ENCODE peak calls at places on chromosome 6, in ten cellular contexts. One of them, this sample, is unnamed.

GRCh38 chr6:122180132-122180531 is 219.3 kb upstream of the HSF2 start:
- DNase-seq in GM04503: no peak
- DNase-seq in neural crest cell: no peak
- DNase-seq in NCI-H748 treated with DMSO at 0.1 percent for 48 hours: no peak
- DNase-seq in A172: no peak
- DNase-seq in progenitor cell of endocrine pancreas: no peak
- DNase-seq in GM23338: no peak
- DNase-seq in right lobe of liver: no peak
- DNase-seq in type B pancreatic cell: no peak
- DNase-seq in nucleus accumbens: no peak
- DNase-seq in this sample: no peak

GRCh38 chr6:135887069-135887468 is 35.6 kb downstream of the PDE7B start:
- DNase-seq in GM04503: no peak
- DNase-seq in neural crest cell: no peak
- DNase-seq in NCI-H748 treated with DMSO at 0.1 percent for 48 hours: peak
- DNase-seq in A172: no peak
- DNase-seq in progenitor cell of endocrine pancreas: no peak
- DNase-seq in GM23338: no peak
- DNase-seq in right lobe of liver: no peak
- DNase-seq in type B pancreatic cell: no peak
- DNase-seq in nucleus accumbens: no peak
- DNase-seq in this sample: no peak

GRCh38 chr6:75282706-75283105 is 1.9 kb downstream of the TMEM30A start:
- DNase-seq in GM04503: no peak
- DNase-seq in neural crest cell: no peak
- DNase-seq in NCI-H748 treated with DMSO at 0.1 percent for 48 hours: no peak
- DNase-seq in A172: no peak
- DNase-seq in progenitor cell of endocrine pancreas: no peak
- DNase-seq in GM23338: no peak
- DNase-seq in right lobe of liver: no peak
- DNase-seq in type B pancreatic cell: no peak
- DNase-seq in nucleus accumbens: no peak
- DNase-seq in this sample: no peak

GRCh38 chr6:53744321-53744720 is 50.5 kb upstream of the LRRC1 start:
- DNase-seq in GM04503: no peak
- DNase-seq in neural crest cell: no peak
- DNase-seq in NCI-H748 treated with DMSO at 0.1 percent for 48 hours: peak
- DNase-seq in A172: no peak
- DNase-seq in progenitor cell of endocrine pancreas: no peak
- DNase-seq in GM23338: no peak
- DNase-seq in right lobe of liver: no peak
- DNase-seq in type B pancreatic cell: no peak
- DNase-seq in nucleus accumbens: no peak
- DNase-seq in this sample: no peak

GRCh38 chr6:16712250-16712930 is 48.9 kb downstream of the ATXN1 start:
- DNase-seq in GM04503: no peak
- DNase-seq in neural crest cell: no peak
- DNase-seq in NCI-H748 treated with DMSO at 0.1 percent for 48 hours: no peak
- DNase-seq in A172: peak
- DNase-seq in progenitor cell of endocrine pancreas: no peak
- DNase-seq in GM23338: no peak
- DNase-seq in right lobe of liver: no peak
- DNase-seq in type B pancreatic cell: no peak
- DNase-seq in nucleus accumbens: no peak
- DNase-seq in this sample: peak

GRCh38 chr6:157944983-157945931 is 36.4 kb upstream of the SYNJ2 start:
- DNase-seq in GM04503: no peak
- DNase-seq in neural crest cell: no peak
- DNase-seq in NCI-H748 treated with DMSO at 0.1 percent for 48 hours: no peak
- DNase-seq in A172: no peak
- DNase-seq in progenitor cell of endocrine pancreas: no peak
- DNase-seq in GM23338: no peak
- DNase-seq in right lobe of liver: no peak
- DNase-seq in type B pancreatic cell: no peak
- DNase-seq in nucleus accumbens: no peak
- DNase-seq in this sample: no peak

GRCh38 chr6:25154034-25154596 is 125.1 kb upstream of the CARMIL1 start:
- DNase-seq in GM04503: no peak
- DNase-seq in neural crest cell: no peak
- DNase-seq in NCI-H748 treated with DMSO at 0.1 percent for 48 hours: no peak
- DNase-seq in A172: no peak
- DNase-seq in progenitor cell of endocrine pancreas: no peak
- DNase-seq in GM23338: no peak
- DNase-seq in right lobe of liver: no peak
- DNase-seq in type B pancreatic cell: no peak
- DNase-seq in nucleus accumbens: no peak
- DNase-seq in this sample: no peak

GRCh38 chr6:151068761-151069312 is 170.9 kb upstream of the AKAP12 start:
- DNase-seq in GM04503: peak
- DNase-seq in neural crest cell: no peak
- DNase-seq in NCI-H748 treated with DMSO at 0.1 percent for 48 hours: no peak
- DNase-seq in A172: peak
- DNase-seq in progenitor cell of endocrine pancreas: no peak
- DNase-seq in GM23338: no peak
- DNase-seq in right lobe of liver: no peak
- DNase-seq in type B pancreatic cell: no peak
- DNase-seq in nucleus accumbens: no peak
- DNase-seq in this sample: no peak

GRCh38 chr6:36851149-36851614 is 11.9 kb upstream of the CPNE5 start:
- DNase-seq in GM04503: peak
- DNase-seq in neural crest cell: peak
- DNase-seq in NCI-H748 treated with DMSO at 0.1 percent for 48 hours: peak
- DNase-seq in A172: peak
- DNase-seq in progenitor cell of endocrine pancreas: peak
- DNase-seq in GM23338: peak
- DNase-seq in right lobe of liver: no peak
- DNase-seq in type B pancreatic cell: no peak
- DNase-seq in nucleus accumbens: peak
- DNase-seq in this sample: peak

GRCh38 chr6:141486942-141487341 is 645.8 kb upstream of the GJE1 start:
- DNase-seq in GM04503: no peak
- DNase-seq in neural crest cell: no peak
- DNase-seq in NCI-H748 treated with DMSO at 0.1 percent for 48 hours: peak
- DNase-seq in A172: no peak
- DNase-seq in progenitor cell of endocrine pancreas: no peak
- DNase-seq in GM23338: no peak
- DNase-seq in right lobe of liver: no peak
- DNase-seq in type B pancreatic cell: no peak
- DNase-seq in nucleus accumbens: no peak
- DNase-seq in this sample: no peak

GRCh38 chr6:145738265-145738664 is 2.9 kb upstream of the EPM2A start:
- DNase-seq in GM04503: no peak
- DNase-seq in neural crest cell: no peak
- DNase-seq in NCI-H748 treated with DMSO at 0.1 percent for 48 hours: no peak
- DNase-seq in A172: no peak
- DNase-seq in progenitor cell of endocrine pancreas: no peak
- DNase-seq in GM23338: no peak
- DNase-seq in right lobe of liver: no peak
- DNase-seq in type B pancreatic cell: no peak
- DNase-seq in nucleus accumbens: no peak
- DNase-seq in this sample: no peak

GRCh38 chr6:20846602-20847028 is 312.4 kb downstream of the CDKAL1 start:
- DNase-seq in GM04503: no peak
- DNase-seq in neural crest cell: no peak
- DNase-seq in NCI-H748 treated with DMSO at 0.1 percent for 48 hours: no peak
- DNase-seq in A172: peak
- DNase-seq in progenitor cell of endocrine pancreas: no peak
- DNase-seq in GM23338: no peak
- DNase-seq in right lobe of liver: no peak
- DNase-seq in type B pancreatic cell: no peak
- DNase-seq in nucleus accumbens: no peak
- DNase-seq in this sample: no peak

GRCh38 chr6:42140051-42140450 is 2.4 kb downstream of the C6orf132 start:
- DNase-seq in GM04503: no peak
- DNase-seq in neural crest cell: no peak
- DNase-seq in NCI-H748 treated with DMSO at 0.1 percent for 48 hours: no peak
- DNase-seq in A172: peak
- DNase-seq in progenitor cell of endocrine pancreas: no peak
- DNase-seq in GM23338: no peak
- DNase-seq in right lobe of liver: no peak
- DNase-seq in type B pancreatic cell: no peak
- DNase-seq in nucleus accumbens: no peak
- DNase-seq in this sample: no peak

GRCh38 chr6:1624848-1625341 is 15.2 kb downstream of the FOXC1 start:
- DNase-seq in GM04503: no peak
- DNase-seq in neural crest cell: no peak
- DNase-seq in NCI-H748 treated with DMSO at 0.1 percent for 48 hours: no peak
- DNase-seq in A172: no peak
- DNase-seq in progenitor cell of endocrine pancreas: no peak
- DNase-seq in GM23338: peak
- DNase-seq in right lobe of liver: peak
- DNase-seq in type B pancreatic cell: no peak
- DNase-seq in nucleus accumbens: no peak
- DNase-seq in this sample: no peak

GRCh38 chr6:97068211-97068610 is 143.7 kb downstream of the KLHL32 start:
- DNase-seq in GM04503: no peak
- DNase-seq in neural crest cell: peak
- DNase-seq in NCI-H748 treated with DMSO at 0.1 percent for 48 hours: peak
- DNase-seq in A172: no peak
- DNase-seq in progenitor cell of endocrine pancreas: no peak
- DNase-seq in GM23338: peak
- DNase-seq in right lobe of liver: no peak
- DNase-seq in type B pancreatic cell: no peak
- DNase-seq in nucleus accumbens: no peak
- DNase-seq in this sample: peak

GRCh38 chr6:170129691-170130171 is 161.1 kb downstream of the DLL1 start:
- DNase-seq in GM04503: no peak
- DNase-seq in neural crest cell: no peak
- DNase-seq in NCI-H748 treated with DMSO at 0.1 percent for 48 hours: peak
- DNase-seq in A172: peak
- DNase-seq in progenitor cell of endocrine pancreas: peak
- DNase-seq in GM23338: no peak
- DNase-seq in right lobe of liver: peak
- DNase-seq in type B pancreatic cell: peak
- DNase-seq in nucleus accumbens: peak
- DNase-seq in this sample: no peak

GRCh38 chr6:155085582-155086253 is 90.6 kb downstream of the TIAM2 start:
- DNase-seq in GM04503: no peak
- DNase-seq in neural crest cell: no peak
- DNase-seq in NCI-H748 treated with DMSO at 0.1 percent for 48 hours: no peak
- DNase-seq in A172: peak
- DNase-seq in progenitor cell of endocrine pancreas: no peak
- DNase-seq in GM23338: no peak
- DNase-seq in right lobe of liver: no peak
- DNase-seq in type B pancreatic cell: no peak
- DNase-seq in nucleus accumbens: no peak
- DNase-seq in this sample: no peak

GRCh38 chr6:52109073-52109635 is 21.7 kb upstream of the PKHD1 start:
- DNase-seq in GM04503: no peak
- DNase-seq in neural crest cell: no peak
- DNase-seq in NCI-H748 treated with DMSO at 0.1 percent for 48 hours: no peak
- DNase-seq in A172: no peak
- DNase-seq in progenitor cell of endocrine pancreas: no peak
- DNase-seq in GM23338: no peak
- DNase-seq in right lobe of liver: no peak
- DNase-seq in type B pancreatic cell: no peak
- DNase-seq in nucleus accumbens: no peak
- DNase-seq in this sample: no peak

GRCh38 chr6:3849681-3850450 is 693 bp downstream of the FAM50B start:
- DNase-seq in GM04503: no peak
- DNase-seq in neural crest cell: no peak
- DNase-seq in NCI-H748 treated with DMSO at 0.1 percent for 48 hours: no peak
- DNase-seq in A172: no peak
- DNase-seq in progenitor cell of endocrine pancreas: no peak
- DNase-seq in GM23338: peak
- DNase-seq in right lobe of liver: peak
- DNase-seq in type B pancreatic cell: no peak
- DNase-seq in nucleus accumbens: no peak
- DNase-seq in this sample: no peak

GRCh38 chr6:6314601-6315000 is 5.9 kb downstream of the F13A1 start:
- DNase-seq in GM04503: no peak
- DNase-seq in neural crest cell: no peak
- DNase-seq in NCI-H748 treated with DMSO at 0.1 percent for 48 hours: no peak
- DNase-seq in A172: no peak
- DNase-seq in progenitor cell of endocrine pancreas: no peak
- DNase-seq in GM23338: no peak
- DNase-seq in right lobe of liver: no peak
- DNase-seq in type B pancreatic cell: no peak
- DNase-seq in nucleus accumbens: no peak
- DNase-seq in this sample: no peak

GRCh38 chr6:34792605-34793500 is 970 bp downstream of the BLTP3A start:
- DNase-seq in GM04503: peak
- DNase-seq in neural crest cell: peak
- DNase-seq in NCI-H748 treated with DMSO at 0.1 percent for 48 hours: no peak
- DNase-seq in A172: peak
- DNase-seq in progenitor cell of endocrine pancreas: no peak
- DNase-seq in GM23338: peak
- DNase-seq in right lobe of liver: no peak
- DNase-seq in type B pancreatic cell: no peak
- DNase-seq in nucleus accumbens: peak
- DNase-seq in this sample: no peak

GRCh38 chr6:16711551-16712249 is 49.6 kb downstream of the ATXN1 start:
- DNase-seq in GM04503: no peak
- DNase-seq in neural crest cell: no peak
- DNase-seq in NCI-H748 treated with DMSO at 0.1 percent for 48 hours: no peak
- DNase-seq in A172: peak
- DNase-seq in progenitor cell of endocrine pancreas: no peak
- DNase-seq in GM23338: no peak
- DNase-seq in right lobe of liver: no peak
- DNase-seq in type B pancreatic cell: no peak
- DNase-seq in nucleus accumbens: no peak
- DNase-seq in this sample: no peak

GRCh38 chr6:71524201-71524600 is 235.6 kb downstream of the OGFRL1 start:
- DNase-seq in GM04503: no peak
- DNase-seq in neural crest cell: no peak
- DNase-seq in NCI-H748 treated with DMSO at 0.1 percent for 48 hours: no peak
- DNase-seq in A172: no peak
- DNase-seq in progenitor cell of endocrine pancreas: no peak
- DNase-seq in GM23338: no peak
- DNase-seq in right lobe of liver: no peak
- DNase-seq in type B pancreatic cell: no peak
- DNase-seq in nucleus accumbens: no peak
- DNase-seq in this sample: no peak

GRCh38 chr6:113855500-113856010 is 1.6 kb upstream of the MARCKS start:
- DNase-seq in GM04503: no peak
- DNase-seq in neural crest cell: peak
- DNase-seq in NCI-H748 treated with DMSO at 0.1 percent for 48 hours: peak
- DNase-seq in A172: peak
- DNase-seq in progenitor cell of endocrine pancreas: no peak
- DNase-seq in GM23338: peak
- DNase-seq in right lobe of liver: no peak
- DNase-seq in type B pancreatic cell: peak
- DNase-seq in nucleus accumbens: peak
- DNase-seq in this sample: peak

GRCh38 chr6:7924867-7925266 is 14.3 kb upstream of the TXNDC5 start:
- DNase-seq in GM04503: no peak
- DNase-seq in neural crest cell: no peak
- DNase-seq in NCI-H748 treated with DMSO at 0.1 percent for 48 hours: no peak
- DNase-seq in A172: no peak
- DNase-seq in progenitor cell of endocrine pancreas: no peak
- DNase-seq in GM23338: no peak
- DNase-seq in right lobe of liver: no peak
- DNase-seq in type B pancreatic cell: no peak
- DNase-seq in nucleus accumbens: no peak
- DNase-seq in this sample: no peak

GRCh38 chr6:39702265-39702664 is 22.9 kb downstream of the KIF6 start:
- DNase-seq in GM04503: no peak
- DNase-seq in neural crest cell: no peak
- DNase-seq in NCI-H748 treated with DMSO at 0.1 percent for 48 hours: no peak
- DNase-seq in A172: no peak
- DNase-seq in progenitor cell of endocrine pancreas: no peak
- DNase-seq in GM23338: no peak
- DNase-seq in right lobe of liver: no peak
- DNase-seq in type B pancreatic cell: no peak
- DNase-seq in nucleus accumbens: no peak
- DNase-seq in this sample: no peak

GRCh38 chr6:79604583-79605037 is 26.5 kb upstream of the SH3BGRL2 start:
- DNase-seq in GM04503: no peak
- DNase-seq in neural crest cell: no peak
- DNase-seq in NCI-H748 treated with DMSO at 0.1 percent for 48 hours: no peak
- DNase-seq in A172: peak
- DNase-seq in progenitor cell of endocrine pancreas: no peak
- DNase-seq in GM23338: no peak
- DNase-seq in right lobe of liver: no peak
- DNase-seq in type B pancreatic cell: no peak
- DNase-seq in nucleus accumbens: no peak
- DNase-seq in this sample: no peak

GRCh38 chr6:163179721-163180120 is 234.8 kb upstream of the QKI start:
- DNase-seq in GM04503: no peak
- DNase-seq in neural crest cell: no peak
- DNase-seq in NCI-H748 treated with DMSO at 0.1 percent for 48 hours: no peak
- DNase-seq in A172: no peak
- DNase-seq in progenitor cell of endocrine pancreas: no peak
- DNase-seq in GM23338: no peak
- DNase-seq in right lobe of liver: no peak
- DNase-seq in type B pancreatic cell: no peak
- DNase-seq in nucleus accumbens: no peak
- DNase-seq in this sample: no peak